ENCODE peak calls at places on chromosomes 7 and 10, in six cellular contexts. Y, R, V, U, G and J are unnamed samples.
A peak's percentile ranks its signal among the peaks of the same experiment; 100 is the strongest.

GRCh38 chr10:50385610-50386009 is 134.3 kb upstream of the ASAH2 start:
- DNase-seq in R (no peak), G (peak; percentile 35), U (no peak), Y (no peak), V (no peak), J (no peak)

GRCh38 chr7:56175086-56175760 is 59.0 kb upstream of the NUPR2 start:
- DNase-seq in U (no peak), V (no peak), Y (no peak), G (no peak), R (peak; percentile 39), J (peak; percentile 5)

GRCh38 chr10:133440633-133441285 is 13.0 kb upstream of the SCART1 start:
- DNase-seq in G (no peak), V (no peak), Y (no peak), U (no peak), R (no peak), J (no peak)

GRCh38 chr10:106815427-106816043 is 349.0 kb downstream of the SORCS1 start:
- DNase-seq in G (no peak), V (peak; percentile 19), Y (no peak), R (no peak), U (no peak), J (no peak)

GRCh38 chr10:49191349-49191748 is 3.2 kb upstream of the TMEM273 start:
- DNase-seq in Y (no peak), R (no peak), V (no peak), U (no peak), G (no peak), J (no peak)

GRCh38 chr7:41918597-41918996 is 215.7 kb upstream of the INHBA start:
- DNase-seq in U (no peak), V (no peak), Y (no peak), R (no peak), G (no peak), J (no peak)

GRCh38 chr10:16894834-16895233 is 77.6 kb upstream of the RSU1 start:
- DNase-seq in V (no peak), U (no peak), Y (no peak), G (no peak), R (no peak), J (no peak)

GRCh38 chr10:111481271-111482073 is 404.6 kb downstream of the ADRA2A start:
- DNase-seq in V (no peak), R (no peak), Y (no peak), G (peak; percentile 9), U (no peak), J (no peak)

GRCh38 chr10:71372882-71373495 is 23.7 kb upstream of the CDH23 start:
- DNase-seq in Y (peak; percentile 46), U (no peak), R (no peak), V (peak; percentile 85), G (no peak), J (no peak)

GRCh38 chr10:22230331-22230833 is 12.6 kb upstream of the EBLN1 start:
- DNase-seq in Y (no peak), U (no peak), R (peak; percentile 14), G (no peak), V (no peak), J (peak; percentile 13)

GRCh38 chr7:29623976-29624375 is 60.3 kb downstream of the PRR15 start:
- DNase-seq in Y (no peak), R (no peak), V (no peak), U (no peak), G (no peak), J (no peak)

GRCh38 chr7:12851841-12852240 is 164.4 kb downstream of the ARL4A start:
- DNase-seq in Y (no peak), R (no peak), G (no peak), V (no peak), U (no peak), J (no peak)

GRCh38 chr7:123401295-123401694 is 133.1 kb downstream of the IQUB start:
- DNase-seq in G (no peak), U (no peak), Y (no peak), R (no peak), V (no peak), J (no peak)

GRCh38 chr7:143305423-143306070 is 10.4 kb upstream of the CLCN1 start:
- DNase-seq in G (peak; percentile 44), Y (no peak), V (no peak), R (peak; percentile 77), U (no peak), J (no peak)

GRCh38 chr10:127576751-127577161 is 27.6 kb downstream of the NPS start:
- DNase-seq in V (no peak), Y (no peak), U (no peak), R (no peak), G (no peak), J (no peak)

GRCh38 chr10:31578951-31579350 is 259.9 kb downstream of the ZEB1 start:
- DNase-seq in V (no peak), U (no peak), G (no peak), R (no peak), Y (no peak), J (no peak)

GRCh38 chr10:33937259-33937658 is 602.8 kb upstream of the NRP1 start:
- DNase-seq in R (no peak), G (no peak), Y (no peak), U (no peak), V (no peak), J (no peak)

GRCh38 chr7:16851829-16852228 is 30.0 kb downstream of the AGR3 start:
- DNase-seq in R (no peak), G (no peak), U (no peak), Y (no peak), V (no peak), J (no peak)

GRCh38 chr10:59179027-59179426 is 2.6 kb downstream of the PHYHIPL start:
- DNase-seq in R (no peak), G (no peak), U (no peak), V (no peak), Y (no peak), J (no peak)

GRCh38 chr10:89515031-89515841 is 20.2 kb downstream of the SLC16A12 start:
- DNase-seq in U (no peak), V (no peak), Y (no peak), R (no peak), G (no peak), J (no peak)

GRCh38 chr7:35353481-35353880 is 99.6 kb upstream of the TBX20 start:
- DNase-seq in G (no peak), U (no peak), R (no peak), V (no peak), Y (no peak), J (no peak)

GRCh38 chr10:61159253-61159652 is 215.3 kb upstream of the RHOBTB1 start:
- DNase-seq in Y (no peak), V (no peak), R (no peak), U (no peak), G (no peak), J (no peak)

GRCh38 chr7:42991913-42992576 is 59.9 kb downstream of the MRPL32 start:
- DNase-seq in G (no peak), R (no peak), V (no peak), U (no peak), Y (no peak), J (no peak)

GRCh38 chr7:66142996-66143395 is 28.3 kb downstream of the CRCP start:
- DNase-seq in U (no peak), R (no peak), G (peak; percentile 61), V (no peak), Y (no peak), J (no peak)

GRCh38 chr7:74093671-74094223 is 10.1 kb downstream of the LIMK1 start:
- DNase-seq in U (no peak), Y (no peak), G (no peak), V (no peak), R (no peak), J (no peak)
- TF ChIP-seq POLR2A in U (no peak), Y (no peak), G (no peak), V (peak; percentile 63), R (no peak), J (no peak)

GRCh38 chr10:78356291-78356915 is 322.7 kb downstream of the RPS24 start:
- DNase-seq in U (no peak), R (no peak), V (no peak), G (no peak), Y (no peak), J (no peak)
- TF ChIP-seq TAF1 in U (no peak), R (no peak), V (no peak), G (no peak), Y (no peak), J (no peak)

GRCh38 chr7:2637066-2637471 is 5.3 kb downstream of the TTYH3 start:
- DNase-seq in R (no peak), V (no peak), U (no peak), Y (no peak), G (no peak), J (no peak)

GRCh38 chr7:2639994-2640830 is 8.4 kb downstream of the TTYH3 start:
- DNase-seq in Y (no peak), U (no peak), R (no peak), V (no peak), G (no peak), J (no peak)

GRCh38 chr7:2637505-2638223 is 5.9 kb downstream of the TTYH3 start:
- DNase-seq in V (peak; percentile 30), R (no peak), G (peak; percentile 40), U (no peak), Y (peak; percentile 66), J (no peak)

GRCh38 chr7:2639151-2639993 is 7.6 kb downstream of the TTYH3 start:
- DNase-seq in G (no peak), V (no peak), U (no peak), Y (no peak), R (no peak), J (no peak)

DNA sequence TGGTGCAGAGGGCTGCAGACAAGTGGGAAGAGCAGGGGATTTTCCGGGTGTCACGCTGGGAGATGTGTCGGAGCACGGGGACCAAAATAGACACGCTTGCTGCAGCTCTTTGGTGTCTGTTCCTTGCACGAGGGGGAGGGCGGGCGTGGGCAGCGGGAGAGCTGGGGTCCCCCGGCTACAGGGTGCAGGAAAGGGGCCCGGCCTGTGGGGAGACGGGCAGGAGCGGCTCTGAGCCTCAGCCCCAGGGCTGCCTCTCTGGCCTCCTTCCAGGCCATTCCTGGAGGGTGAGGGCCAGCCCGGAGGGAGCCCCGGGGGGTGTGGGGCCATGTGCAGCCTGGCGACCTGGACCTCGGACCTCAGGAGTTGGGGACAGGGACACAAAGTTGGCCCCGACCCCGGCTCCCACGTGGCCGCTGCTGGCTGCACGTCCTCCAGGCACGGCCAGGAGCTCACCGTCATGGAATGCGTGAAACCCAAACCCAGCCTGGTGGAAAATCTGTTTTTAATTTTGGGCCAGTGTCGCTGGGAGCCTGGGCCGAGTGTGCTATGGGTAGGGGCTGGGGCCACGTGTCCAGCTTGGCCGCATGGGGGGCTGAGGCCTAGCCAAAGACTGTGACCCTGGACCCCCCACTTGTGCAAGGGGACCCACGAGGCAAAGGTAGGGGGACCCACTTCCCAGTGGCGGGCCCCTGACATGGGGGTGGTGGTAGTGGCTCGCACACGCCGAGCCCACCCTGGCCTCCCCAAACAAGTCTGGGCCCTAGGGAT is 6.6 kb downstream of the TTYH3 start:
- DNase-seq in R (no peak), Y (no peak), G (peak; percentile 76), U (no peak), V (no peak), J (no peak)
- TF ChIP-seq POLR2AphosphoS5 in R (no peak), Y (no peak), G (no peak), U (no peak), V (no peak), J (no peak)

DNA sequence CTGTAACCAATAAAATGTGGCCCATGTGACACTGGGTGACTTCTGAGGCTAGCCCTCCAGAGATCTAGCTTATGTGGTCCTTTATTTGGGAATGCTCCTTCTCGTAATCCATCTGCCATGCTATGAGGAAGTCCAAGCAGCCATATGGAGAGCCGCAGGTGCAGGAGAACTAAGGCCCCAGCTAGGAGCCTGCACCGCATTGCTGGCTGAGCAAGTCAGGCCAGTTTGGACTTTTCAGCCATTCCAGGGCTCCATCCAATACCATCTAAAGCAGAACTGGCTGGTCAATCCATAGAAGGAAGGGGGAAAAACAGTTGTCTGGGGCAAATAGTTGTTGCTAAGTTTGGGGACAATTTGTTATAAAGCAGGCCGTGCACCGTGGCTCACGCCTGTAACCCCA is 32.6 kb downstream of the KLRG2 start:
- DNase-seq in R (no peak), G (no peak), V (no peak), U (no peak), Y (no peak), J (no peak)
- TF ChIP-seq POLR2A in R (no peak), G (no peak), V (no peak), U (no peak), Y (no peak), J (no peak)